ENCODE peak calls at places on chromosomes 5 and 9, in five cellular contexts. H is SW 1271; Q is NCI-H1092; Y is activated CD8-positive, alpha-beta memory T cell treated with anti-CD3 and anti-CD28 coated beads, Interleukin-2, amount 50 U/mL, for 48 hours; J is upper lobe of left lung. W is an unnamed sample.
A peak's percentile ranks its signal among the peaks of the same experiment; 100 is the strongest.

GRCh38 chr5:153699035-153699434 is 208.6 kb downstream of the GRIA1 start:
- DNase-seq in H (no peak), Q (no peak), Y (no peak), J (no peak), W (no peak)

GRCh38 chr9:69797680-69798079 is 22.9 kb upstream of the CFAP95 start:
- DNase-seq in H (no peak), Q (peak; percentile 6), Y (no peak), J (no peak), W (no peak)

GRCh38 chr9:97737429-97737828 is 40.3 kb upstream of the XPA start:
- DNase-seq in H (no peak), Q (no peak), Y (no peak), J (no peak), W (no peak)

GRCh38 chr5:55485073-55485472 is 49.7 kb downstream of the PLPP1 start:
- DNase-seq in H (no peak), Q (no peak), Y (no peak), J (no peak), W (no peak)

GRCh38 chr5:64165500-64166200 is at the start of gene RNF180:
- DNase-seq in H (no peak), Q (no peak), Y (no peak), J (peak; percentile 32), W (peak; percentile 67)

GRCh38 chr9:98391406-98391805 is 136.0 kb upstream of the TBC1D2 start:
- DNase-seq in H (no peak), Q (no peak), Y (no peak), J (no peak), W (no peak)

GRCh38 chr5:111454198-111454606 is 58.1 kb downstream of the STARD4 start:
- DNase-seq in H (no peak), Q (peak; percentile 64), Y (no peak), J (no peak), W (no peak)

GRCh38 chr5:154288145-154288544 is 97.6 kb downstream of the GALNT10 start:
- DNase-seq in H (peak; percentile 10), Q (no peak), Y (no peak), J (no peak), W (no peak)